ENCODE peak calls at places on chromosome 6, in seven cellular contexts. One of them, this sample, is unnamed.

GRCh38 chr6:98724537-98724936 is 109.8 kb upstream of the POU3F2 start:
- DNase-seq in fibroblast of lung: no peak
- DNase-seq in cardiac muscle cell: peak; percentile 24
- DNase-seq in Panc1: no peak
- DNase-seq in AG09309: no peak
- DNase-seq in endothelial cell of umbilical vein: no peak
- DNase-seq in HCT116: no peak
- DNase-seq in this sample: no peak

GRCh38 chr6:37650071-37650481 is 47.6 kb downstream of the MDGA1 start:
- DNase-seq in Panc1: no peak
- DNase-seq in endothelial cell of umbilical vein: peak; percentile 12
- DNase-seq in AG09309: no peak
- DNase-seq in fibroblast of lung: no peak
- DNase-seq in HCT116: no peak
- DNase-seq in cardiac muscle cell: peak; percentile 67
- DNase-seq in this sample: no peak

GRCh38 chr6:125866433-125866832 is 75.7 kb downstream of the NCOA7 start:
- DNase-seq in endothelial cell of umbilical vein: no peak
- DNase-seq in AG09309: no peak
- DNase-seq in Panc1: no peak
- DNase-seq in cardiac muscle cell: no peak
- DNase-seq in fibroblast of lung: no peak
- DNase-seq in HCT116: no peak
- DNase-seq in this sample: no peak

GRCh38 chr6:22101163-22101562 is 195.7 kb downstream of the PRL start:
- DNase-seq in HCT116: no peak
- DNase-seq in Panc1: no peak
- DNase-seq in fibroblast of lung: no peak
- DNase-seq in endothelial cell of umbilical vein: no peak
- DNase-seq in cardiac muscle cell: no peak
- DNase-seq in AG09309: no peak
- DNase-seq in this sample: no peak

GRCh38 chr6:16130437-16130891 is 1.6 kb downstream of the MYLIP start:
- DNase-seq in endothelial cell of umbilical vein: no peak
- DNase-seq in cardiac muscle cell: peak; percentile 62
- DNase-seq in fibroblast of lung: no peak
- DNase-seq in AG09309: no peak
- DNase-seq in Panc1: no peak
- DNase-seq in HCT116: no peak
- DNase-seq in this sample: peak; percentile 26

GRCh38 chr6:165819394-165819793 is 156.4 kb upstream of the PDE10A start:
- DNase-seq in fibroblast of lung: no peak
- DNase-seq in endothelial cell of umbilical vein: no peak
- DNase-seq in HCT116: no peak
- DNase-seq in AG09309: no peak
- DNase-seq in Panc1: no peak
- DNase-seq in cardiac muscle cell: no peak
- DNase-seq in this sample: no peak

GRCh38 chr6:123771126-123771525 is 32.5 kb upstream of the NKAIN2 start:
- DNase-seq in AG09309: no peak
- DNase-seq in HCT116: no peak
- DNase-seq in endothelial cell of umbilical vein: no peak
- DNase-seq in cardiac muscle cell: no peak
- DNase-seq in fibroblast of lung: no peak
- DNase-seq in Panc1: no peak
- DNase-seq in this sample: no peak

GRCh38 chr6:149965191-149966020 is 1.7 kb downstream of the ULBP1 start:
- DNase-seq in HCT116: no peak
- DNase-seq in endothelial cell of umbilical vein: no peak
- DNase-seq in cardiac muscle cell: peak; percentile 27
- DNase-seq in fibroblast of lung: peak; percentile 20
- DNase-seq in Panc1: no peak
- DNase-seq in AG09309: no peak
- DNase-seq in this sample: no peak

GRCh38 chr6:98833101-98834059 is 994 bp upstream of the POU3F2 start:
- DNase-seq in HCT116: no peak
- DNase-seq in AG09309: no peak
- DNase-seq in cardiac muscle cell: peak; percentile 76
- DNase-seq in Panc1: no peak
- DNase-seq in endothelial cell of umbilical vein: peak; percentile 53
- DNase-seq in fibroblast of lung: peak; percentile 39
- DNase-seq in this sample: peak; percentile 51

GRCh38 chr6:147127587-147127986 is 76.6 kb upstream of the STXBP5 start:
- DNase-seq in AG09309: no peak
- DNase-seq in cardiac muscle cell: no peak
- DNase-seq in Panc1: no peak
- DNase-seq in HCT116: no peak
- DNase-seq in endothelial cell of umbilical vein: no peak
- DNase-seq in fibroblast of lung: no peak
- DNase-seq in this sample: no peak

GRCh38 chr6:155485756-155486155 is 30.1 kb upstream of the NOX3 start:
- DNase-seq in cardiac muscle cell: no peak
- DNase-seq in Panc1: no peak
- DNase-seq in AG09309: no peak
- DNase-seq in endothelial cell of umbilical vein: no peak
- DNase-seq in fibroblast of lung: no peak
- DNase-seq in HCT116: no peak
- DNase-seq in this sample: no peak

GRCh38 chr6:155486795-155487294 is 31.2 kb upstream of the NOX3 start:
- DNase-seq in fibroblast of lung: no peak
- DNase-seq in cardiac muscle cell: no peak
- DNase-seq in HCT116: no peak
- DNase-seq in endothelial cell of umbilical vein: no peak
- DNase-seq in Panc1: no peak
- DNase-seq in AG09309: no peak
- DNase-seq in this sample: no peak

GRCh38 chr6:155483858-155484257 is 28.2 kb upstream of the NOX3 start:
- DNase-seq in endothelial cell of umbilical vein: no peak
- DNase-seq in fibroblast of lung: peak; percentile 61
- DNase-seq in cardiac muscle cell: no peak
- DNase-seq in AG09309: peak; percentile 62
- DNase-seq in Panc1: no peak
- DNase-seq in HCT116: no peak
- DNase-seq in this sample: no peak

GRCh38 chr6:155481215-155481614 is 25.6 kb upstream of the NOX3 start:
- DNase-seq in HCT116: no peak
- DNase-seq in Panc1: no peak
- DNase-seq in AG09309: peak; percentile 45
- DNase-seq in endothelial cell of umbilical vein: no peak
- DNase-seq in cardiac muscle cell: no peak
- DNase-seq in fibroblast of lung: no peak
- DNase-seq in this sample: no peak
- TF ChIP-seq CTCF in HCT116: no peak
- TF ChIP-seq CTCF in Panc1: no peak
- TF ChIP-seq CTCF in AG09309: no peak
- TF ChIP-seq CTCF in endothelial cell of umbilical vein: no peak
- TF ChIP-seq CTCF in cardiac muscle cell: no peak
- TF ChIP-seq CTCF in fibroblast of lung: no peak
- TF ChIP-seq CTCF in this sample: no peak

DNA sequence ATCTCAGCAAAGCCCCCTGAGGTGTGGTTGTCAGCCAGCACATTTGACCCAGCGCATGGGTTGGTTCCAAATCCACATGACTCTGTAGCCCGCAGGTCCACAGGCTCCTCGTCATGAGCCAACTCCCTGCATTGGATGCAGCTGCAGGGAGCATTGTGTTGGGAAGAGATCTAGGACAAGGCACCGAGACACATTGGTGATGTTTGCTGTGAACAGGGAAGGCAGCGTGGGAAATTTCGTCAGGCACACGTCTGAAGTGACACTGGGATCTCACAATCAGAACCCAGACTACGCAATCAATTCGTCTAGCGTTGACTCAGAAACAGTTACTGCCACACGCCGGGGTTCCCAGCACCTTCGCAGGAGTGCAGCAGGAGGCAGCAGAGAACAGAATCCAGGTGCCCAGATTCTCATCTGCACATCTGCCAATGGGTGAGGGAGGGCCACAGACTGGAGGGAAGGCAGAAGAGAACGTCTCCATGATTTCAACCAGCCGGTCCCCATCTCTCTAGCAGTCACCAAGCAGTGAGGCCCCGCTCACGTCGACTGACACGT is 177.0 kb downstream of the TTLL2 start:
- DNase-seq in Panc1: peak; percentile 13
- DNase-seq in HCT116: peak; percentile 33
- DNase-seq in endothelial cell of umbilical vein: no peak
- DNase-seq in fibroblast of lung: no peak
- DNase-seq in AG09309: no peak
- DNase-seq in cardiac muscle cell: peak; percentile 51
- DNase-seq in this sample: peak; percentile 67
- TF ChIP-seq CTCF in Panc1: no peak
- TF ChIP-seq CTCF in HCT116: peak; percentile 51
- TF ChIP-seq CTCF in endothelial cell of umbilical vein: peak; percentile 6
- TF ChIP-seq CTCF in fibroblast of lung: no peak
- TF ChIP-seq CTCF in AG09309: no peak
- TF ChIP-seq CTCF in cardiac muscle cell: peak; percentile 31
- TF ChIP-seq CTCF in this sample: peak; percentile 48

DNA sequence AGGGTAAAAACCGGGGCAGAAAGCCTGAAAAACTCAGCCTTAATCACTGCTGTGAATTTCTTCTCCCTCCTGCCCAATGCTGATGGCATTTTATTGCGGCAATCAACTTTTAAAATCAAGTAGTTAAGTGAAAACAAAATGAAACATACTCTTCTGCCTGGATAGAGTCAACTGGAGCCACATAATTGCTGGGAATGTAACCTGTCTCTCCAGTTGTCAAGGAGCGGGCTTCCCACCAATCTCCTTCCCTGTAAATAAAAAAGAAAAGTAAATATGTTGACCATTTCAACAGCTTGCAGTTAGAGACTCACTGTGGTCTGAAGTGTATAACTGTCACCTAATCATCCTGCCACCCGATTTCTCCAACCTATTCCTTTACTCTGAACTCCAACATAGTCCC is 102.1 kb upstream of the TRAF3IP2 start:
- DNase-seq in HCT116: no peak
- DNase-seq in fibroblast of lung: no peak
- DNase-seq in Panc1: no peak
- DNase-seq in AG09309: no peak
- DNase-seq in cardiac muscle cell: no peak
- DNase-seq in endothelial cell of umbilical vein: no peak
- DNase-seq in this sample: no peak
- TF ChIP-seq CTCF in HCT116: no peak
- TF ChIP-seq CTCF in fibroblast of lung: no peak
- TF ChIP-seq CTCF in Panc1: no peak
- TF ChIP-seq CTCF in AG09309: no peak
- TF ChIP-seq CTCF in cardiac muscle cell: no peak
- TF ChIP-seq CTCF in endothelial cell of umbilical vein: no peak
- TF ChIP-seq CTCF in this sample: no peak

GRCh38 chr6:57024775-57025174 is 21.7 kb upstream of the KIAA1586 start:
- DNase-seq in AG09309: no peak
- DNase-seq in fibroblast of lung: no peak
- DNase-seq in endothelial cell of umbilical vein: no peak
- DNase-seq in cardiac muscle cell: no peak
- DNase-seq in Panc1: no peak
- DNase-seq in HCT116: no peak
- DNase-seq in this sample: no peak

GRCh38 chr6:57024321-57024720 is 22.2 kb upstream of the KIAA1586 start:
- DNase-seq in Panc1: no peak
- DNase-seq in cardiac muscle cell: no peak
- DNase-seq in AG09309: no peak
- DNase-seq in fibroblast of lung: no peak
- DNase-seq in endothelial cell of umbilical vein: no peak
- DNase-seq in HCT116: no peak
- DNase-seq in this sample: no peak

GRCh38 chr6:57019434-57019833 is 27.1 kb upstream of the KIAA1586 start:
- DNase-seq in endothelial cell of umbilical vein: no peak
- DNase-seq in fibroblast of lung: no peak
- DNase-seq in HCT116: no peak
- DNase-seq in AG09309: no peak
- DNase-seq in cardiac muscle cell: no peak
- DNase-seq in Panc1: no peak
- DNase-seq in this sample: no peak

GRCh38 chr6:57017069-57017468 is 29.4 kb upstream of the KIAA1586 start:
- DNase-seq in endothelial cell of umbilical vein: peak; percentile 53
- DNase-seq in AG09309: no peak
- DNase-seq in cardiac muscle cell: no peak
- DNase-seq in fibroblast of lung: peak; percentile 31
- DNase-seq in HCT116: no peak
- DNase-seq in Panc1: no peak
- DNase-seq in this sample: no peak

DNA sequence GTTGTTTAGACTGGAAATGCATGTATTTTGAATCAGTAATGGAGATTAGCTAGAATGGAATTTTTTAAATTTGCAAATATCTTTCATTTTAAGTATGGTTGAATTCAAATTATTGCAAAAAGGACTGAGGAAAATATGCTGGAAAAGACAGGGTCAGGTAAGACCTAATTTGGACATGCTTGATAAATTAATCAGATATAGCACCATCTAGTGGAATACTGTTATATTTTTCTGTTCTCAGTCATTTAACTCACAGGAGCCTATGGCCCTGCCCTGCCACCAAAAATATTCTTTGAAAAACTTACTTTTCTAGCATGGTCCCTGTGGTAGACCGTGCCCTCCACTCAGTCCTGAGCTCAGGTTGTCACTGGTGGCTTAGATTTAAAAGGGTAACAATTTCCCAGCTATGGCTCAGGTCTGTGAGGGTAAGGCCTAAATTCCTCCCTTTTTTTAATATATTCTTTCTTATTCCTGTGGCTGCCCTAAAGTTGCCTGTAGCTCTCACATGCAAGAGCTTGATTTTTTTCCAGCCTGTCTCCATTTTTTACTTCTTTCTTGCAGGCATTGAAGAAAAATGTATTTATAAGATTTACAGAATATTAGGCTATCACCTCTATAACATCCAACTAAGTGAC is 25.3 kb upstream of the KIAA1586 start:
- DNase-seq in cardiac muscle cell: peak; percentile 46
- DNase-seq in AG09309: peak; percentile 20
- DNase-seq in HCT116: peak; percentile 51
- DNase-seq in endothelial cell of umbilical vein: peak; percentile 54
- DNase-seq in Panc1: peak; percentile 68
- DNase-seq in fibroblast of lung: peak; percentile 73
- DNase-seq in this sample: no peak
- TF ChIP-seq CTCF in cardiac muscle cell: peak; percentile 38
- TF ChIP-seq CTCF in AG09309: peak; percentile 42
- TF ChIP-seq CTCF in HCT116: peak; percentile 52
- TF ChIP-seq CTCF in endothelial cell of umbilical vein: peak; percentile 21
- TF ChIP-seq CTCF in Panc1: peak; percentile 81
- TF ChIP-seq CTCF in fibroblast of lung: peak; percentile 26
- TF ChIP-seq CTCF in this sample: peak; percentile 47

GRCh38 chr6:36443951-36444428 is 1.2 kb downstream of the KCTD20 start:
- DNase-seq in endothelial cell of umbilical vein: peak; percentile 36
- DNase-seq in AG09309: no peak
- DNase-seq in Panc1: no peak
- DNase-seq in cardiac muscle cell: peak; percentile 44
- DNase-seq in fibroblast of lung: peak; percentile 15
- DNase-seq in HCT116: peak; percentile 32
- DNase-seq in this sample: peak; percentile 35
- TF ChIP-seq CTCF in endothelial cell of umbilical vein: peak; percentile 4
- TF ChIP-seq CTCF in AG09309: peak; percentile 28
- TF ChIP-seq CTCF in Panc1: no peak
- TF ChIP-seq CTCF in cardiac muscle cell: no peak
- TF ChIP-seq CTCF in fibroblast of lung: no peak
- TF ChIP-seq CTCF in HCT116: peak; percentile 8
- TF ChIP-seq CTCF in this sample: peak; percentile 55

This sample was measured in Calu3.